ENCODE peak calls at places on chromosomes 1 and 21, in seven cellular contexts. Q, C, E, X, H, S and Z are unnamed samples.

GRCh38 chr21:45636921-45637646 is 6.4 kb upstream of the PCBP3 start:
- DNase-seq in Q (no peak), C (no peak), E (no peak), X (no peak), H (no peak), S (no peak), Z (no peak)

GRCh38 chr1:96048572-96048971 is 673.0 kb upstream of the PTBP2 start:
- DNase-seq in Q (no peak), C (no peak), E (no peak), X (no peak), H (no peak), S (no peak), Z (no peak)

GRCh38 chr1:226132731-226133503 is 53.6 kb downstream of the ACBD3 start:
- DNase-seq in Q (no peak), C (no peak), E (peak; percentile 22), X (no peak), H (peak; percentile 76), S (no peak), Z (no peak)

GRCh38 chr1:25714532-25714931 is 85.5 kb upstream of the SELENON start:
- DNase-seq in Q (no peak), C (no peak), E (no peak), X (no peak), H (no peak), S (no peak), Z (no peak)

GRCh38 chr21:45590246-45590725 is 48.0 kb upstream of the SLC19A1 start:
- DNase-seq in Q (peak; percentile 82), C (peak; percentile 56), E (no peak), X (peak; percentile 77), H (peak; percentile 76), S (peak; percentile 33), Z (peak; percentile 66)

GRCh38 chr1:17167783-17168479 is 37.0 kb upstream of the PADI1 start:
- DNase-seq in Q (no peak), C (peak; percentile 64), E (no peak), X (no peak), H (peak; percentile 69), S (no peak), Z (peak; percentile 89)

GRCh38 chr1:179295356-179295755 is 1.8 kb downstream of the SOAT1 start:
- DNase-seq in Q (no peak), C (no peak), E (no peak), X (no peak), H (peak; percentile 36), S (no peak), Z (no peak)

GRCh38 chr1:164855930-164856329 is 296.9 kb downstream of the PBX1 start:
- DNase-seq in Q (no peak), C (no peak), E (no peak), X (no peak), H (no peak), S (no peak), Z (no peak)

GRCh38 chr1:10122926-10123325 is 87.4 kb upstream of the KIF1B start:
- DNase-seq in Q (no peak), C (peak; percentile 27), E (no peak), X (no peak), H (peak; percentile 11), S (no peak), Z (peak; percentile 83)

GRCh38 chr1:119911775-119912174 is 15.5 kb upstream of the ADAM30 start:
- DNase-seq in Q (no peak), C (no peak), E (no peak), X (no peak), H (no peak), S (no peak), Z (no peak)

GRCh38 chr1:47554901-47555300 is 117.1 kb downstream of the FOXD2 start:
- DNase-seq in Q (no peak), C (no peak), E (no peak), X (no peak), H (no peak), S (no peak), Z (no peak)

GRCh38 chr1:29171089-29171488 is 10.6 kb downstream of the SRSF4 start:
- DNase-seq in Q (no peak), C (no peak), E (no peak), X (no peak), H (peak; percentile 34), S (no peak), Z (no peak)

GRCh38 chr1:200226268-200226968 is 183.4 kb downstream of the ZNF281 start:
- DNase-seq in Q (no peak), C (no peak), E (no peak), X (peak; percentile 18), H (no peak), S (no peak), Z (no peak)

GRCh38 chr1:245182028-245182427 is 27.2 kb downstream of the KIF26B start:
- DNase-seq in Q (no peak), C (no peak), E (no peak), X (no peak), H (no peak), S (no peak), Z (no peak)

GRCh38 chr1:221718391-221719277 is 23.3 kb downstream of the DUSP10 start:
- DNase-seq in Q (no peak), C (peak; percentile 49), E (peak; percentile 40), X (no peak), H (peak; percentile 71), S (no peak), Z (peak; percentile 95)

GRCh38 chr1:205543351-205544305 is 39.2 kb downstream of the CDK18 start:
- DNase-seq in Q (peak; percentile 87), C (peak; percentile 56), E (peak; percentile 87), X (peak; percentile 16), H (peak; percentile 92), S (peak; percentile 37), Z (peak; percentile 67)

GRCh38 chr1:25556791-25557476 is 13.5 kb downstream of the LDLRAP1 start:
- DNase-seq in Q (no peak), C (no peak), E (peak; percentile 12), X (peak; percentile 36), H (no peak), S (no peak), Z (no peak)

GRCh38 chr1:31765516-31765915 is 1.4 kb upstream of the ADGRB2 start:
- DNase-seq in Q (no peak), C (no peak), E (no peak), X (no peak), H (no peak), S (no peak), Z (no peak)

GRCh38 chr1:33256335-33256700 is at the start of gene ZNF362:
- DNase-seq in Q (peak; percentile 78), C (peak; percentile 48), E (no peak), X (peak; percentile 57), H (peak; percentile 87), S (no peak), Z (no peak)

GRCh38 chr1:200428482-200429205 is 18.8 kb upstream of the ZNF281 start:
- DNase-seq in Q (no peak), C (no peak), E (no peak), X (no peak), H (no peak), S (no peak), Z (peak; percentile 92)

GRCh38 chr21:46096596-46096981 is 1.3 kb upstream of the COL6A2 start:
- DNase-seq in Q (no peak), C (no peak), E (no peak), X (no peak), H (no peak), S (no peak), Z (no peak)

GRCh38 chr1:56068908-56069307 is 510.5 kb downstream of the PLPP3 start:
- DNase-seq in Q (no peak), C (no peak), E (no peak), X (no peak), H (no peak), S (no peak), Z (no peak)

GRCh38 chr1:93033029-93033428 is 46.1 kb upstream of the MTF2 start:
- DNase-seq in Q (no peak), C (no peak), E (no peak), X (no peak), H (no peak), S (no peak), Z (no peak)

GRCh38 chr1:184610872-184611614 is 143.6 kb downstream of the EDEM3 start:
- DNase-seq in Q (no peak), C (no peak), E (peak; percentile 45), X (no peak), H (peak; percentile 72), S (no peak), Z (no peak)